ENCODE peak calls at places on chromosomes 16 and 17, in six cellular contexts. N is GM13976; Y is CD8-positive, alpha-beta T cell; R is gastrocnemius medialis; M is endothelial cell of umbilical vein; B is foreskin fibroblast. D is an unnamed sample.

GRCh38 chr17:47704781-47705180 is 10.8 kb downstream of the TBKBP1 start:
- DNase-seq in M (no peak), N (no peak), Y (no peak), B (no peak), R (no peak), D (peak)

GRCh38 chr17:39761861-39762496 is 24.2 kb downstream of the GRB7 start:
- DNase-seq in M (no peak), B (no peak), Y (no peak), N (no peak), R (no peak), D (no peak)

GRCh38 chr16:4624827-4625616 is 396 bp downstream of the MGRN1 start:
- DNase-seq in N (peak), R (peak), M (peak), Y (peak), B (peak), D (peak)

GRCh38 chr17:35732806-35733136 is 1.3 kb downstream of the RASL10B start:
- DNase-seq in B (no peak), R (no peak), Y (no peak), N (no peak), M (no peak), D (no peak)

GRCh38 chr17:41583137-41584127 is 3.3 kb downstream of the KRT14 start:
- DNase-seq in R (no peak), N (no peak), B (no peak), Y (no peak), M (no peak), D (no peak)

GRCh38 chr16:29738514-29738913 is 7.3 kb downstream of the C16orf54 start:
- DNase-seq in B (no peak), N (peak), R (no peak), Y (peak), M (no peak), D (no peak)

GRCh38 chr16:72677662-72678447 is 370.1 kb downstream of the ZFHX3 start:
- DNase-seq in B (peak), N (no peak), R (no peak), Y (no peak), M (no peak), D (no peak)

GRCh38 chr16:12971216-12971615 is 69.8 kb downstream of the SHISA9 start:
- DNase-seq in B (peak), R (no peak), N (no peak), M (no peak), Y (no peak), D (no peak)

GRCh38 chr16:89909777-89910716 is 8.6 kb upstream of the MC1R start:
- DNase-seq in B (peak), Y (peak), N (peak), R (peak), M (peak), D (peak)

GRCh38 chr17:18344021-18344420 is 19.3 kb downstream of the SHMT1 start:
- DNase-seq in B (no peak), R (no peak), N (no peak), M (no peak), Y (no peak), D (no peak)

DNA sequence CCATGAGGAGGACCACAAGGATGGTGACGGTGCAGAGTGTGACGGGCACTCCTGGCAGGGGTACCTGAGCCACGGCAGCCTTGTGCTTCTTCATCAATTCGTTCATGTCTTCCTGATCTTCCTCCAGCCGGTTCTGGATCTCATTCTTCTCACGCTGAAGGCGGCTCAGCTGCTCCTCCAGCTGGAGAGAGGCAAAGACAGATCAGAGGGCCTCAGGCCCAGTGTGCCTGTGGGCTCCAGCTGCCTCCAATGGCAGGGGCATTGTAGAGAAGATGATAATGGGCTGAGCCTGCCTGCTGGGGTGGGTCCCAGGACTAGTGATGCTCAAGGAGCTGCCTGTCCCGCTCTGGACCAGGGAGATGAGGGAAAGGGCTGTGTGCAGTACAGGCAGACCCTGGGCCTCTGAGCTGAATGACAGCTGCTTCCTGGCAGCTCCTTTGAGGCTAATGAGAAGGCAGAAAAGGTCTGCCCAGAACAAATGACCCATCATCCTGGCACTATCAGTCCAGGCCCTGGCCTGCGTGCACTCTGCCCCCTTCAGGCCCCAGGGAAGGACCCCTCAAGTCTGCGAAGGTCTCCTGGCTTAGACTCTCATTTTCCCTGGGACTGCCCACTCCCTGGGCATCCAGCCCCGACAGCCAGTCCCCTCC is 47.9 kb downstream of the PIPOX start:
- DNase-seq in Y (no peak), M (no peak), N (no peak), R (no peak), B (no peak), D (no peak)
- TF ChIP-seq CTCF in Y (no peak), M (no peak), N (no peak), R (no peak), B (no peak), D (no peak)

GRCh38 chr17:8574687-8575086 is 55.8 kb downstream of the MYH10 start:
- DNase-seq in N (no peak), B (no peak), R (no peak), Y (no peak), M (no peak), D (no peak)

GRCh38 chr17:8576895-8577294 is 53.6 kb downstream of the MYH10 start:
- DNase-seq in B (no peak), Y (no peak), M (no peak), N (no peak), R (no peak), D (no peak)

GRCh38 chr17:8577868-8578267 is 52.7 kb downstream of the MYH10 start:
- DNase-seq in N (no peak), Y (no peak), R (no peak), M (no peak), B (no peak), D (no peak)

GRCh38 chr17:8572767-8573166 is 57.8 kb downstream of the MYH10 start:
- DNase-seq in Y (no peak), B (peak), N (peak), R (no peak), M (peak), D (no peak)
- TF ChIP-seq CTCF in Y (no peak), B (no peak), N (no peak), R (no peak), M (no peak), D (no peak)

GRCh38 chr17:78422267-78422605 is 43.8 kb downstream of the PGS1 start:
- DNase-seq in N (no peak), R (no peak), M (no peak), B (no peak), Y (no peak), D (no peak)
- TF ChIP-seq CTCF in N (no peak), R (no peak), M (no peak), B (no peak), Y (no peak), D (no peak)

GRCh38 chr17:22703204-22703603 is 1010.9 kb downstream of the KCNJ18 start:
- DNase-seq in Y (no peak), B (no peak), N (no peak), R (no peak), M (no peak), D (no peak)
- TF ChIP-seq CTCF in Y (no peak), B (no peak), N (peak), R (no peak), M (no peak), D (no peak)

GRCh38 chr17:82108038-82108998 is 10.3 kb upstream of the FASN start:
- DNase-seq in N (no peak), R (peak), B (no peak), M (no peak), Y (no peak), D (peak)
- TF ChIP-seq CTCF in N (no peak), R (no peak), B (no peak), M (no peak), Y (no peak), D (no peak)

D was measured in pancreas.